ENCODE peak calls at places on chromosome 21, in nine cellular contexts. P is HL-60, X is left ventricle myocardium inferior, W is lung, T is heart right ventricle, D is uterus, R is AG09309, Q is PC-3, M is brain microvascular endothelial cell. I is an unnamed sample.

GRCh38 chr21:30491963-30492428 is at the start of gene KRTAP19-3:
- DNase-seq in P (no peak), X (no peak), W (no peak), T (no peak), D (no peak), R (no peak), Q (no peak), M (no peak), I (no peak)

GRCh38 chr21:37153935-37154350 is 80.9 kb downstream of the TTC3 start:
- DNase-seq in P (no peak), X (no peak), W (no peak), T (peak; percentile 13), D (peak; percentile 78), R (peak; percentile 40), Q (peak; percentile 57), M (no peak), I (no peak)

GRCh38 chr21:31176725-31177124 is 138.4 kb upstream of the KRTAP19-8 start:
- DNase-seq in P (no peak), X (no peak), W (no peak), T (no peak), D (no peak), R (no peak), Q (no peak), M (no peak), I (no peak)

GRCh38 chr21:37168666-37169065 is 95.6 kb downstream of the TTC3 start:
- DNase-seq in P (no peak), X (no peak), W (no peak), T (no peak), D (no peak), R (no peak), Q (no peak), M (no peak), I (no peak)

GRCh38 chr21:20998456-20998789 is 214 bp downstream of the NCAM2 start:
- DNase-seq in P (no peak), X (no peak), W (no peak), T (no peak), D (no peak), R (no peak), Q (no peak), M (no peak), I (peak; percentile 51)

GRCh38 chr21:25283720-25284119 is 323.6 kb downstream of the MRPL39 start:
- DNase-seq in P (no peak), X (no peak), W (no peak), T (no peak), D (no peak), R (peak; percentile 10), Q (peak; percentile 62), M (peak; percentile 5), I (peak; percentile 18)

GRCh38 chr21:21183092-21183491 is 184.9 kb downstream of the NCAM2 start:
- DNase-seq in P (no peak), X (no peak), W (no peak), T (no peak), D (no peak), R (no peak), Q (no peak), M (no peak), I (no peak)

GRCh38 chr21:31234936-31235335 is 109.1 kb downstream of the TIAM1 start:
- DNase-seq in P (no peak), X (no peak), W (no peak), T (no peak), D (no peak), R (no peak), Q (no peak), M (no peak), I (no peak)

GRCh38 chr21:37079211-37079824 is 6.3 kb downstream of the TTC3 start:
- DNase-seq in P (no peak), X (no peak), W (no peak), T (no peak), D (no peak), R (no peak), Q (peak; percentile 34), M (no peak), I (no peak)

GRCh38 chr21:41767606-41768370 is 936 bp upstream of the RIPK4 start:
- DNase-seq in P (no peak), X (no peak), W (no peak), T (no peak), D (no peak), R (no peak), Q (peak; percentile 79), M (no peak), I (no peak)

GRCh38 chr21:17438642-17439041 is 74.2 kb upstream of the CXADR start:
- DNase-seq in P (no peak), X (no peak), W (no peak), T (no peak), D (no peak), R (no peak), Q (no peak), M (no peak), I (no peak)

GRCh38 chr21:15224346-15225086 is 159.7 kb upstream of the NRIP1 start:
- DNase-seq in P (no peak), X (no peak), W (no peak), T (no peak), D (no peak), R (peak; percentile 3), Q (peak; percentile 99), M (peak; percentile 90), I (no peak)

GRCh38 chr21:15660424-15660805 is 69.4 kb upstream of the USP25 start:
- DNase-seq in P (no peak), X (no peak), W (no peak), T (no peak), D (no peak), R (no peak), Q (no peak), M (no peak), I (no peak)

GRCh38 chr21:41653243-41653943 is 113.5 kb downstream of the RIPK4 start:
- DNase-seq in P (no peak), X (no peak), W (no peak), T (no peak), D (no peak), R (no peak), Q (no peak), M (no peak), I (no peak)

GRCh38 chr21:15210235-15210678 is 145.5 kb upstream of the NRIP1 start:
- DNase-seq in P (peak; percentile 89), X (peak; percentile 51), W (peak; percentile 44), T (no peak), D (no peak), R (no peak), Q (peak; percentile 94), M (no peak), I (no peak)

GRCh38 chr21:46294647-46295176 is 8.6 kb downstream of the YBEY start:
- DNase-seq in P (no peak), X (peak; percentile 29), W (no peak), T (peak; percentile 40), D (no peak), R (no peak), Q (no peak), M (peak; percentile 55), I (no peak)

GRCh38 chr21:31952828-31953227 is 80.0 kb downstream of the HUNK start:
- DNase-seq in P (no peak), X (no peak), W (no peak), T (no peak), D (no peak), R (no peak), Q (no peak), M (no peak), I (no peak)

GRCh38 chr21:36890086-36890485 is 76.4 kb downstream of the HLCS start:
- DNase-seq in P (no peak), X (no peak), W (peak; percentile 20), T (no peak), D (no peak), R (no peak), Q (no peak), M (no peak), I (no peak)

GRCh38 chr21:34352556-34352955 is 11.2 kb upstream of the KCNE2 start:
- DNase-seq in P (no peak), X (no peak), W (no peak), T (no peak), D (no peak), R (no peak), Q (no peak), M (no peak), I (no peak)

GRCh38 chr21:34348890-34349519 is 14.8 kb upstream of the KCNE2 start:
- DNase-seq in P (no peak), X (no peak), W (no peak), T (no peak), D (no peak), R (no peak), Q (no peak), M (no peak), I (no peak)

GRCh38 chr21:34354836-34355235 is 9.0 kb upstream of the KCNE2 start:
- DNase-seq in P (no peak), X (no peak), W (no peak), T (no peak), D (no peak), R (no peak), Q (no peak), M (no peak), I (no peak)

GRCh38 chr21:34355570-34355969 is 8.2 kb upstream of the KCNE2 start:
- DNase-seq in P (no peak), X (no peak), W (no peak), T (no peak), D (no peak), R (no peak), Q (no peak), M (no peak), I (no peak)

GRCh38 chr21:34351786-34352241 is 12.0 kb upstream of the KCNE2 start:
- DNase-seq in P (peak; percentile 32), X (peak; percentile 31), W (no peak), T (peak; percentile 50), D (no peak), R (no peak), Q (peak; percentile 61), M (peak; percentile 41), I (peak; percentile 41)
- H3K4me3 ChIP-seq in P (no peak overlapping the region), X (no peak overlapping the region), W (no peak overlapping the region), T (no peak overlapping the region), D (no peak overlapping the region), R (no peak overlapping the region), Q (no peak overlapping the region), M (no peak overlapping the region), I (no peak overlapping the region)

GRCh38 chr21:27954806-27955205 is 987.9 kb upstream of the ADAMTS5 start:
- DNase-seq in P (no peak), X (no peak), W (no peak), T (no peak), D (no peak), R (peak; percentile 79), Q (no peak), M (no peak), I (no peak)
- TF ChIP-seq CTCF in P (no peak), X (no peak), W (no peak), T (no peak), D (no peak), R (no peak), Q (no peak), M (no peak), I (no peak)

GRCh38 chr21:38440746-38441145 is 57.5 kb downstream of the ERG start:
- DNase-seq in P (peak; percentile 33), X (no peak), W (no peak), T (no peak), D (no peak), R (peak; percentile 75), Q (peak; percentile 83), M (peak; percentile 94), I (no peak)
- H3K4me3 ChIP-seq in P (no peak overlapping the region), X (no peak overlapping the region), W (no peak overlapping the region), T (no peak overlapping the region), D (no peak overlapping the region), R (no peak overlapping the region), Q (no peak overlapping the region), M (no peak overlapping the region), I (no peak overlapping the region)

DNA sequence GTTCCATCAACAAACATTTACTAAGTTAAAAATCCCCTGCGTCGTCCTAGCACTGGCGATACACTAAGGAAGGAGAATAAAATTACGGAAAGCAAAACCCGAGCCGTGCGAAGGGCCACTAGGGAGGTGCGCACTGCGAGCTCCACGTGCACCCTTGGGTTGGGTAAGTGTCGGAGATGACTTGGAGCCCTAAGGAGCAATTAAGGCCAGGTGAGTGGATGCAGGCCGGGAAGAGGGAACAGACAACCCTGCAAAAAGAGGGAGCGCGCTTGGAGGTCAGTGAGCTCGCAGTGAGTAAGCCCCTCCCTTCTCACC is 704 bp downstream of the WDR4 start:
- DNase-seq in P (no peak), X (no peak), W (no peak), T (no peak), D (no peak), R (no peak), Q (no peak), M (peak; percentile 1), I (no peak)
- TF ChIP-seq CTCF in P (no peak), X (no peak), W (no peak), T (no peak), D (no peak), R (no peak), Q (no peak), M (no peak), I (no peak)

I was measured in LNCaP clone FGC.